ENCODE peak calls at places on chromosomes 7 and 10, in six cellular contexts. One of them, this sample, is unnamed.

GRCh38 chr10:80444646-80445319 is 9.3 kb upstream of the TSPAN14 start:
- DNase-seq in fibroblast of lung: peak
- DNase-seq in AG09309: peak
- DNase-seq in endothelial cell: peak
- DNase-seq in NCI-H524: peak
- DNase-seq in AG10803: peak
- DNase-seq in this sample: peak

GRCh38 chr7:45984386-45985295 is 63.6 kb upstream of the IGFBP3 start:
- DNase-seq in AG10803: no peak
- DNase-seq in fibroblast of lung: no peak
- DNase-seq in endothelial cell: no peak
- DNase-seq in AG09309: no peak
- DNase-seq in NCI-H524: no peak
- DNase-seq in this sample: no peak

GRCh38 chr10:86958831-86959736 is 685 bp downstream of the SNCG start:
- DNase-seq in fibroblast of lung: peak
- DNase-seq in NCI-H524: no peak
- DNase-seq in AG10803: peak
- DNase-seq in AG09309: no peak
- DNase-seq in endothelial cell: no peak
- DNase-seq in this sample: peak

GRCh38 chr10:35042783-35043182 is 47.4 kb downstream of the CUL2 start:
- DNase-seq in fibroblast of lung: no peak
- DNase-seq in endothelial cell: no peak
- DNase-seq in NCI-H524: no peak
- DNase-seq in AG09309: no peak
- DNase-seq in AG10803: no peak
- DNase-seq in this sample: no peak

GRCh38 chr7:1055491-1056005 is 11.2 kb downstream of the GPR146 start:
- DNase-seq in endothelial cell: no peak
- DNase-seq in NCI-H524: no peak
- DNase-seq in fibroblast of lung: no peak
- DNase-seq in AG09309: no peak
- DNase-seq in AG10803: no peak
- DNase-seq in this sample: no peak

GRCh38 chr10:81135851-81136250 is 598.1 kb downstream of the SH2D4B start:
- DNase-seq in AG09309: no peak
- DNase-seq in AG10803: no peak
- DNase-seq in NCI-H524: no peak
- DNase-seq in endothelial cell: no peak
- DNase-seq in fibroblast of lung: no peak
- DNase-seq in this sample: no peak

GRCh38 chr7:80154656-80155325 is 20.2 kb downstream of the GNAI1 start:
- DNase-seq in NCI-H524: no peak
- DNase-seq in endothelial cell: no peak
- DNase-seq in AG10803: peak
- DNase-seq in AG09309: no peak
- DNase-seq in fibroblast of lung: no peak
- DNase-seq in this sample: no peak

GRCh38 chr10:36451391-36451790 is 674.0 kb upstream of the ANKRD30A start:
- DNase-seq in AG09309: no peak
- DNase-seq in endothelial cell: no peak
- DNase-seq in NCI-H524: no peak
- DNase-seq in fibroblast of lung: no peak
- DNase-seq in AG10803: no peak
- DNase-seq in this sample: no peak

GRCh38 chr10:101011517-101012423 is 12.2 kb downstream of the LZTS2 start:
- DNase-seq in AG10803: no peak
- DNase-seq in AG09309: no peak
- DNase-seq in fibroblast of lung: no peak
- DNase-seq in endothelial cell: peak
- DNase-seq in NCI-H524: no peak
- DNase-seq in this sample: peak